ENCODE peak calls at places on chromosomes 2 and 18, in four cellular contexts. One of them, this sample, is unnamed. For H3K9me3, the result is how much of the 10 kb centered on the place peaks cover.

GRCh38 chr18:34159691-34160185 is 65.0 kb downstream of the NOL4 start:
- DNase-seq in IMR-90: no peak
- DNase-seq in stomach: no peak
- DNase-seq in left ventricle myocardium inferior: no peak
- DNase-seq in this sample: no peak

GRCh38 chr2:168192839-168193616 is 54.4 kb downstream of the STK39 start:
- DNase-seq in stomach: no peak
- DNase-seq in left ventricle myocardium inferior: no peak
- DNase-seq in IMR-90: no peak
- DNase-seq in this sample: no peak

GRCh38 chr18:72056171-72056570 is 488.0 kb downstream of the CBLN2 start:
- DNase-seq in left ventricle myocardium inferior: no peak
- DNase-seq in IMR-90: no peak
- DNase-seq in stomach: no peak
- DNase-seq in this sample: no peak

GRCh38 chr18:34892379-34892778 is 148.8 kb upstream of the MAPRE2 start:
- DNase-seq in left ventricle myocardium inferior: no peak
- DNase-seq in stomach: no peak
- DNase-seq in IMR-90: no peak
- DNase-seq in this sample: no peak

GRCh38 chr2:150081775-150082517 is 405.5 kb downstream of the RND3 start:
- DNase-seq in IMR-90: no peak
- DNase-seq in stomach: no peak
- DNase-seq in left ventricle myocardium inferior: no peak
- DNase-seq in this sample: no peak

GRCh38 chr2:227884511-227884947 is 13.1 kb downstream of the DAW1 start:
- DNase-seq in IMR-90: peak
- DNase-seq in stomach: peak
- DNase-seq in left ventricle myocardium inferior: peak
- DNase-seq in this sample: no peak

GRCh38 chr2:151306621-151307020 is 17.2 kb upstream of the NMI start:
- DNase-seq in left ventricle myocardium inferior: no peak
- DNase-seq in stomach: no peak
- DNase-seq in IMR-90: peak
- DNase-seq in this sample: no peak

GRCh38 chr2:196959750-196960392 is 33.4 kb upstream of the PGAP1 start:
- DNase-seq in left ventricle myocardium inferior: no peak
- DNase-seq in stomach: no peak
- DNase-seq in IMR-90: no peak
- DNase-seq in this sample: no peak

GRCh38 chr2:6982934-6983589 is 65.8 kb downstream of the RNF144A start:
- DNase-seq in left ventricle myocardium inferior: no peak
- DNase-seq in stomach: no peak
- DNase-seq in IMR-90: no peak
- DNase-seq in this sample: no peak

GRCh38 chr2:146048141-146048540 is 1528.2 kb upstream of the ZEB2 start:
- DNase-seq in stomach: no peak
- DNase-seq in IMR-90: no peak
- DNase-seq in left ventricle myocardium inferior: no peak
- DNase-seq in this sample: no peak

GRCh38 chr18:73645175-73645715 is 502.4 kb downstream of the FBXO15 start:
- DNase-seq in left ventricle myocardium inferior: no peak
- DNase-seq in IMR-90: peak
- DNase-seq in stomach: no peak
- DNase-seq in this sample: no peak

GRCh38 chr18:62741118-62741566 is 25.8 kb downstream of the PHLPP1 start:
- DNase-seq in left ventricle myocardium inferior: no peak
- DNase-seq in IMR-90: peak
- DNase-seq in stomach: no peak
- DNase-seq in this sample: no peak

GRCh38 chr2:239187464-239188253 is 213.2 kb downstream of the HDAC4 start:
- DNase-seq in stomach: peak
- DNase-seq in left ventricle myocardium inferior: peak
- DNase-seq in IMR-90: no peak
- DNase-seq in this sample: peak

GRCh38 chr2:217710218-217710565 is 292.6 kb downstream of the TNS1 start:
- DNase-seq in stomach: no peak
- DNase-seq in IMR-90: peak
- DNase-seq in left ventricle myocardium inferior: no peak
- DNase-seq in this sample: no peak

GRCh38 chr2:65018141-65018582 is 29.0 kb downstream of the SLC1A4 start:
- DNase-seq in left ventricle myocardium inferior: peak
- DNase-seq in stomach: no peak
- DNase-seq in IMR-90: no peak
- DNase-seq in this sample: no peak

GRCh38 chr18:22467760-22468553 is 50.2 kb upstream of the CTAGE1 start:
- DNase-seq in stomach: no peak
- DNase-seq in IMR-90: peak
- DNase-seq in left ventricle myocardium inferior: no peak
- DNase-seq in this sample: peak

GRCh38 chr2:137115081-137115713 is 349.9 kb downstream of the THSD7B start:
- DNase-seq in IMR-90: no peak
- DNase-seq in left ventricle myocardium inferior: no peak
- DNase-seq in stomach: no peak
- DNase-seq in this sample: no peak

GRCh38 chr2:196535080-196535479 is 104.4 kb upstream of the CCDC150 start:
- DNase-seq in stomach: no peak
- DNase-seq in left ventricle myocardium inferior: no peak
- DNase-seq in IMR-90: no peak
- DNase-seq in this sample: no peak

GRCh38 chr18:77006305-77007175 is 126.0 kb downstream of the MBP start:
- DNase-seq in left ventricle myocardium inferior: no peak
- DNase-seq in stomach: no peak
- DNase-seq in IMR-90: no peak
- DNase-seq in this sample: no peak

GRCh38 chr2:5696741-5697521 is 4.7 kb downstream of the SOX11 start:
- DNase-seq in IMR-90: peak
- DNase-seq in left ventricle myocardium inferior: no peak
- DNase-seq in stomach: no peak
- DNase-seq in this sample: no peak

GRCh38 chr2:170845343-170845742 is 28.7 kb downstream of the GAD1 start:
- DNase-seq in stomach: no peak
- DNase-seq in left ventricle myocardium inferior: no peak
- DNase-seq in IMR-90: no peak
- DNase-seq in this sample: no peak

GRCh38 chr2:241577413-241578122 is 19.0 kb downstream of the BOK start:
- DNase-seq in stomach: no peak
- DNase-seq in IMR-90: peak
- DNase-seq in left ventricle myocardium inferior: peak
- DNase-seq in this sample: no peak

GRCh38 chr18:30177056-30177455 is 865.5 kb downstream of the DSC3 start:
- DNase-seq in stomach: no peak
- DNase-seq in left ventricle myocardium inferior: no peak
- DNase-seq in IMR-90: no peak
- DNase-seq in this sample: no peak

DNA sequence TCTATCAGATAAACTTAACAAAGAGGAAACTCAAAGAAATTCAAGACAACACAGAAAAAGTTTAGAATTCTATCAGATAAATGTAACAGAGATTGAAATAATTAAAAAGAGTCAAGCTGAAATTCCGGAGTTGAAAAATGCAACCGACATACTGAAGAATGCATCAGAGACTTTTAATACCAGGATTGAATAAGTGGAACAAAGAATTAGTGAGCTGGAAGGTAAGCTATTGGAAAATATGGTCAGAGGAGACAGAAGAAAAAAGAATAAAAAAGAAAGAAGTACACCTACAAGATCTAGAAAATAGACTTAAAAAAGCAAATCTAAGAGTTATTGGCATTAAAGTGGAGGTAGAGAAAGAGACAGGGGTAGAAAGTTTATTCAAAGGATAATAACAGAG is 88.0 kb downstream of the ATP8B1 start:
- DNase-seq in stomach: no peak
- DNase-seq in IMR-90: no peak
- DNase-seq in left ventricle myocardium inferior: no peak
- DNase-seq in this sample: no peak
- H3K9me3 ChIP-seq in stomach: under half
- H3K9me3 ChIP-seq in IMR-90: under half
- H3K9me3 ChIP-seq in left ventricle myocardium inferior: under half
- H3K9me3 ChIP-seq in this sample: under half

DNA sequence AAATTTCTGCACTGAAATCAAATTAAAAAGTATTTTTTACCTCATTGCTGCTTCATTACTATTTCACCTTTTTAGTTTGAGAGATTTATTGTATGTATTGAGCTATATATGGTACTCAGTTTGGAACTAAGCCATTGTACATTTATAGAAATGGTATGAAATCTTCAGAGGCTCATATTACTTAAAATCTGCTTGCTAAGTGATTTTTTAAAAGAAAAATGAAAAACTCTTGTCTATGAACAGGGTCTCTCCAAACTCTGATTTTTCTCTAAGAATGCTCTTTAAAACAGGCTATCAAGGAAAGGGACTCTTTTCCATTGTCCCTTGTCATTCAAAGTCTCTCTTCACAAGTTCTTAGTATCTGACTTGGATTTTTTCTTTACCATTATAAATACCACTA is 31.8 kb downstream of the C1D start:
- DNase-seq in stomach: no peak
- DNase-seq in IMR-90: peak
- DNase-seq in left ventricle myocardium inferior: no peak
- DNase-seq in this sample: no peak
- H3K27ac ChIP-seq in stomach: no peak
- H3K27ac ChIP-seq in IMR-90: no peak
- H3K27ac ChIP-seq in left ventricle myocardium inferior: no peak
- H3K27ac ChIP-seq in this sample: peak

GRCh38 chr2:84556190-84556589 is 39.9 kb downstream of the DNAH6 start:
- DNase-seq in IMR-90: no peak
- DNase-seq in stomach: no peak
- DNase-seq in left ventricle myocardium inferior: no peak
- DNase-seq in this sample: no peak
- H3K9me3 ChIP-seq in IMR-90: under half
- H3K9me3 ChIP-seq in stomach: under half
- H3K9me3 ChIP-seq in left ventricle myocardium inferior: under half
- H3K9me3 ChIP-seq in this sample: under half

GRCh38 chr2:1647417-1648240 is 96.7 kb downstream of the PXDN start:
- DNase-seq in left ventricle myocardium inferior: no peak
- DNase-seq in IMR-90: no peak
- DNase-seq in stomach: no peak
- DNase-seq in this sample: no peak
- H3K27ac ChIP-seq in left ventricle myocardium inferior: no peak
- H3K27ac ChIP-seq in IMR-90: no peak
- H3K27ac ChIP-seq in stomach: no peak
- H3K27ac ChIP-seq in this sample: no peak

GRCh38 chr2:189995679-189996078 is 66.8 kb downstream of the MSTN start:
- DNase-seq in IMR-90: no peak
- DNase-seq in stomach: no peak
- DNase-seq in left ventricle myocardium inferior: no peak
- DNase-seq in this sample: no peak

GRCh38 chr2:189997016-189997415 is 65.5 kb downstream of the MSTN start:
- DNase-seq in stomach: no peak
- DNase-seq in left ventricle myocardium inferior: no peak
- DNase-seq in IMR-90: peak
- DNase-seq in this sample: no peak

GRCh38 chr2:189999661-190000060 is 62.9 kb downstream of the MSTN start:
- DNase-seq in stomach: no peak
- DNase-seq in left ventricle myocardium inferior: no peak
- DNase-seq in IMR-90: no peak
- DNase-seq in this sample: no peak
- H3K9me3 ChIP-seq in stomach: under half
- H3K9me3 ChIP-seq in left ventricle myocardium inferior: under half
- H3K9me3 ChIP-seq in IMR-90: under half
- H3K9me3 ChIP-seq in this sample: under half